ENCODE peak calls at places on chromosomes 5 and 9, in six cellular contexts. R is CD8-positive, alpha-beta memory T cell; L is choroid plexus epithelial cell; K is left ventricle myocardium inferior; I is body of pancreas; O is fibroblast of villous mesenchyme. D is an unnamed sample.

GRCh38 chr9:136700309-136700708 is 12.1 kb upstream of the DIPK1B start:
- DNase-seq in R (no peak), L (no peak), K (no peak), I (no peak), O (peak), D (no peak)

GRCh38 chr5:157670662-157671591 is at the start of gene C5orf52:
- DNase-seq in R (no peak), L (peak), K (peak), I (peak), O (peak), D (peak)

GRCh38 chr9:114098660-114099522 is at the start of gene KIF12:
- DNase-seq in R (peak), L (no peak), K (no peak), I (peak), O (no peak), D (no peak)

GRCh38 chr9:92804727-92805126 is 40.1 kb upstream of the BICD2 start:
- DNase-seq in R (no peak), L (no peak), K (no peak), I (no peak), O (no peak), D (no peak)

GRCh38 chr9:133708770-133709611 is 29.2 kb downstream of the SARDH start:
- DNase-seq in R (peak), L (no peak), K (no peak), I (no peak), O (no peak), D (no peak)

GRCh38 chr5:50710838-50711237 is 44.4 kb downstream of the PARP8 start:
- DNase-seq in R (no peak), L (no peak), K (no peak), I (no peak), O (peak), D (no peak)

GRCh38 chr5:42600441-42600840 is 156.2 kb upstream of the CCDC152 start:
- DNase-seq in R (no peak), L (no peak), K (no peak), I (no peak), O (no peak), D (no peak)

GRCh38 chr5:85108471-85108870 is 723.8 kb upstream of the EDIL3 start:
- DNase-seq in R (no peak), L (no peak), K (no peak), I (no peak), O (no peak), D (no peak)

GRCh38 chr5:110770286-110770685 is 31.5 kb downstream of the SLC25A46 start:
- DNase-seq in R (no peak), L (no peak), K (no peak), I (no peak), O (no peak), D (no peak)

GRCh38 chr9:110842976-110843375 is 174.4 kb downstream of the MUSK start:
- DNase-seq in R (no peak), L (no peak), K (no peak), I (no peak), O (no peak), D (no peak)

GRCh38 chr5:60354322-60354721 is 345.6 kb downstream of the DEPDC1B start:
- DNase-seq in R (no peak), L (no peak), K (no peak), I (no peak), O (no peak), D (no peak)

GRCh38 chr5:54804086-54804485 is 181.3 kb downstream of the ESM1 start:
- DNase-seq in R (no peak), L (no peak), K (no peak), I (no peak), O (no peak), D (no peak)

GRCh38 chr5:38837416-38837815 is 8.4 kb upstream of the OSMR start:
- DNase-seq in R (no peak), L (no peak), K (no peak), I (no peak), O (no peak), D (no peak)

GRCh38 chr5:172816887-172817418 is 17.1 kb upstream of the ERGIC1 start:
- DNase-seq in R (no peak), L (peak), K (no peak), I (no peak), O (peak), D (no peak)

GRCh38 chr9:137191691-137192447 is 3.4 kb downstream of the SSNA1 start:
- DNase-seq in R (no peak), L (no peak), K (no peak), I (no peak), O (no peak), D (no peak)

GRCh38 chr5:129820-130219 is 37.9 kb downstream of the PLEKHG4B start:
- DNase-seq in R (no peak), L (peak), K (no peak), I (no peak), O (peak), D (no peak)

GRCh38 chr5:109865636-109866035 is 175.9 kb downstream of the MAN2A1 start:
- DNase-seq in R (no peak), L (peak), K (no peak), I (peak), O (peak), D (no peak)

GRCh38 chr5:135559342-135559741 is 19.4 kb downstream of the CXCL14 start:
- DNase-seq in R (no peak), L (peak), K (no peak), I (no peak), O (no peak), D (no peak)

GRCh38 chr9:134544388-134545212 is 97.0 kb upstream of the COL5A1 start:
- DNase-seq in R (no peak), L (peak), K (peak), I (no peak), O (peak), D (no peak)

GRCh38 chr5:36070687-36071571 is 4.2 kb upstream of the UGT3A2 start:
- DNase-seq in R (no peak), L (peak), K (no peak), I (peak), O (no peak), D (no peak)

GRCh38 chr9:76654051-76654461 is 110.2 kb upstream of the PCA3 start:
- DNase-seq in R (no peak), L (peak), K (no peak), I (no peak), O (no peak), D (no peak)

GRCh38 chr5:204966-205670 is 12.8 kb downstream of the CCDC127 start:
- DNase-seq in R (no peak), L (no peak), K (no peak), I (no peak), O (no peak), D (no peak)

GRCh38 chr5:169100735-169101075 is 200.2 kb downstream of the SLIT3 start:
- DNase-seq in R (no peak), L (no peak), K (no peak), I (no peak), O (peak), D (no peak)

GRCh38 chr9:123335986-123336329 is 20.0 kb upstream of the CRB2 start:
- DNase-seq in R (no peak), L (no peak), K (no peak), I (no peak), O (no peak), D (no peak)

GRCh38 chr9:123336959-123337358 is 19.0 kb upstream of the CRB2 start:
- DNase-seq in R (no peak), L (no peak), K (no peak), I (no peak), O (no peak), D (no peak)

GRCh38 chr9:123336455-123336854 is 19.5 kb upstream of the CRB2 start:
- DNase-seq in R (no peak), L (no peak), K (no peak), I (no peak), O (no peak), D (no peak)

GRCh38 chr9:123334639-123335038 is 21.4 kb upstream of the CRB2 start:
- DNase-seq in R (no peak), L (no peak), K (no peak), I (no peak), O (no peak), D (no peak)

GRCh38 chr9:123335227-123335985 is 20.6 kb upstream of the CRB2 start:
- DNase-seq in R (no peak), L (peak), K (no peak), I (peak), O (peak), D (no peak)
- H3K4me3 ChIP-seq in R (no peak), L (no peak), K (no peak), I (no peak), O (no peak), D (no peak)

GRCh38 chr9:120931278-120932085 is 4.9 kb upstream of the TRAF1 start:
- DNase-seq in R (peak), L (peak), K (no peak), I (no peak), O (peak), D (no peak)
- H3K4me3 ChIP-seq in R (peak), L (no peak), K (peak), I (no peak), O (no peak), D (no peak)

GRCh38 chr9:120711354-120711753 is 2.9 kb downstream of the MEGF9 start:
- DNase-seq in R (no peak), L (no peak), K (no peak), I (no peak), O (no peak), D (no peak)
- H3K4me3 ChIP-seq in R (no peak), L (no peak), K (peak), I (no peak), O (no peak), D (no peak)

GRCh38 chr5:178115835-178116405 is 2.6 kb downstream of the N4BP3 start:
- DNase-seq in R (peak), L (no peak), K (no peak), I (no peak), O (no peak), D (no peak)

GRCh38 chr5:178117911-178118310 is 4.6 kb downstream of the N4BP3 start:
- DNase-seq in R (no peak), L (no peak), K (no peak), I (no peak), O (no peak), D (no peak)

GRCh38 chr5:178118345-178118744 is 5.0 kb downstream of the N4BP3 start:
- DNase-seq in R (no peak), L (no peak), K (no peak), I (no peak), O (no peak), D (peak)

GRCh38 chr5:178115136-178115834 is 2.0 kb downstream of the N4BP3 start:
- DNase-seq in R (peak), L (no peak), K (no peak), I (no peak), O (no peak), D (no peak)

GRCh38 chr5:178116406-178116885 is 3.1 kb downstream of the N4BP3 start:
- DNase-seq in R (peak), L (no peak), K (no peak), I (no peak), O (no peak), D (no peak)
- H3K4me3 ChIP-seq in R (peak), L (no peak), K (peak), I (no peak), O (no peak), D (no peak)